ENCODE peak calls at places on chromosomes 7 and 10, in four cellular contexts. K is fibroblast of the conjunctiva; T is stimulated activated CD8-positive, alpha-beta memory T cell treated with anti-CD3 and anti-CD28 coated beads, Interleukin-15, amount 100 ng/mL, for 24 hours; V is astrocyte of the hippocampus. F is an unnamed sample.

GRCh38 chr7:8511810-8512209 is 78.4 kb downstream of the NXPH1 start:
- DNase-seq in K (no peak), T (no peak), V (no peak), F (no peak)

GRCh38 chr10:76403876-76404275 is 972.5 kb downstream of the LRMDA start:
- DNase-seq in V (no peak), K (peak; percentile 6), T (no peak), F (no peak)

GRCh38 chr7:98575878-98576277 is 41.2 kb upstream of the NPTX2 start:
- DNase-seq in K (no peak), T (no peak), V (no peak), F (no peak)

GRCh38 chr10:44961231-44961571 is 1.6 kb downstream of the RASSF4 start:
- DNase-seq in K (no peak), V (no peak), T (no peak), F (no peak)

GRCh38 chr10:93369588-93370164 is 112.5 kb downstream of the MYOF start:
- DNase-seq in K (no peak), T (no peak), V (no peak), F (no peak)

GRCh38 chr10:30557884-30558283 is 71.7 kb downstream of the LYZL2 start:
- DNase-seq in T (no peak), K (no peak), V (peak; percentile 71), F (peak; percentile 4)

GRCh38 chr7:157881062-157881771 is 544.4 kb downstream of the DNAJB6 start:
- DNase-seq in T (no peak), V (no peak), K (no peak), F (no peak)

GRCh38 chr10:33160151-33160550 is 174.3 kb downstream of the NRP1 start:
- DNase-seq in K (no peak), T (no peak), V (peak; percentile 60), F (no peak)

GRCh38 chr10:119806334-119807130 is 66.1 kb downstream of the MCMBP start:
- DNase-seq in T (no peak), K (no peak), V (no peak), F (no peak)

GRCh38 chr7:272108-272615 is 17.8 kb upstream of the FOXL3 start:
- DNase-seq in T (no peak), K (no peak), V (no peak), F (no peak)

GRCh38 chr10:72375585-72375984 is 20.9 kb upstream of the DNAJB12 start:
- DNase-seq in V (no peak), K (no peak), T (no peak), F (no peak)